ENCODE peak calls at places on chromosome 5, in six cellular contexts. O is CD8-positive, alpha-beta T cell; K is MCF 10A; U is choroid plexus epithelial cell; H is T-helper 9 cell; T is kidney glomerular epithelial cell. N is an unnamed sample.

GRCh38 chr5:54443264-54443663 is 12.2 kb upstream of the HSPB3 start:
- DNase-seq in O (no peak), K (peak), U (peak), H (no peak), T (peak), N (peak)

GRCh38 chr5:17315710-17316221 is 98.3 kb downstream of the BASP1 start:
- DNase-seq in O (no peak), K (peak), U (peak), H (no peak), T (no peak), N (peak)

GRCh38 chr5:54533541-54534179 is 16.1 kb downstream of the SNX18 start:
- DNase-seq in O (no peak), K (no peak), U (no peak), H (no peak), T (no peak), N (no peak)

GRCh38 chr5:105638437-105638836 is 2032.3 kb downstream of the EFNA5 start:
- DNase-seq in O (no peak), K (no peak), U (no peak), H (no peak), T (no peak), N (no peak)

GRCh38 chr5:54539001-54539400 is 21.4 kb downstream of the SNX18 start:
- DNase-seq in O (no peak), K (no peak), U (no peak), H (no peak), T (no peak), N (no peak)

GRCh38 chr5:178428341-178429155 is 161.6 kb downstream of the COL23A1 start:
- DNase-seq in O (no peak), K (peak), U (no peak), H (no peak), T (peak), N (no peak)

GRCh38 chr5:6383376-6383775 is 5.0 kb upstream of the MED10 start:
- DNase-seq in O (no peak), K (no peak), U (no peak), H (no peak), T (no peak), N (no peak)

GRCh38 chr5:76785493-76785892 is 33.3 kb upstream of the F2RL1 start:
- DNase-seq in O (no peak), K (peak), U (peak), H (no peak), T (peak), N (no peak)

N was measured in amniotic epithelial cell.